ENCODE peak calls at places on chromosomes 4 and X, in eight cellular contexts. One of them, this sample, is unnamed.

GRCh38 chr4:39435875-39436563 is 22.7 kb downstream of the RPL9 start:
- DNase-seq in stomach: no peak
- DNase-seq in tibial nerve: no peak
- DNase-seq in IMR-90: no peak
- DNase-seq in WERI-Rb-1: no peak
- DNase-seq in left lung: no peak
- DNase-seq in neural crest cell: no peak
- DNase-seq in choroid plexus epithelial cell: peak
- DNase-seq in this sample: peak

GRCh38 chr4:88341227-88342192 is 37.1 kb upstream of the HERC6 start:
- DNase-seq in stomach: no peak
- DNase-seq in tibial nerve: no peak
- DNase-seq in IMR-90: peak
- DNase-seq in WERI-Rb-1: no peak
- DNase-seq in left lung: no peak
- DNase-seq in neural crest cell: no peak
- DNase-seq in choroid plexus epithelial cell: peak
- DNase-seq in this sample: peak

GRCh38 chr4:121484633-121485032 is 103.8 kb upstream of the QRFPR start:
- DNase-seq in stomach: peak
- DNase-seq in tibial nerve: peak
- DNase-seq in IMR-90: peak
- DNase-seq in WERI-Rb-1: peak
- DNase-seq in left lung: no peak
- DNase-seq in neural crest cell: no peak
- DNase-seq in choroid plexus epithelial cell: peak
- DNase-seq in this sample: peak

GRCh38 chr4:129043523-129043922 is 49.8 kb downstream of the SCLT1 start:
- DNase-seq in stomach: no peak
- DNase-seq in tibial nerve: no peak
- DNase-seq in IMR-90: peak
- DNase-seq in WERI-Rb-1: no peak
- DNase-seq in left lung: no peak
- DNase-seq in neural crest cell: no peak
- DNase-seq in choroid plexus epithelial cell: peak
- DNase-seq in this sample: peak

GRCh38 chrX:15816886-15817285 is 26.6 kb downstream of the ZRSR2 start:
- DNase-seq in stomach: no peak
- DNase-seq in tibial nerve: no peak
- DNase-seq in IMR-90: no peak
- DNase-seq in WERI-Rb-1: no peak
- DNase-seq in left lung: no peak
- DNase-seq in neural crest cell: no peak
- DNase-seq in choroid plexus epithelial cell: no peak
- DNase-seq in this sample: no peak

GRCh38 chrX:97692575-97692974 is 808.9 kb downstream of the RPA4 start:
- DNase-seq in stomach: no peak
- DNase-seq in tibial nerve: no peak
- DNase-seq in IMR-90: no peak
- DNase-seq in WERI-Rb-1: no peak
- DNase-seq in left lung: no peak
- DNase-seq in neural crest cell: no peak
- DNase-seq in choroid plexus epithelial cell: no peak
- DNase-seq in this sample: no peak

GRCh38 chr4:14054391-14054790 is 426.9 kb upstream of the BOD1L1 start:
- DNase-seq in stomach: no peak
- DNase-seq in tibial nerve: no peak
- DNase-seq in IMR-90: no peak
- DNase-seq in WERI-Rb-1: no peak
- DNase-seq in left lung: no peak
- DNase-seq in neural crest cell: no peak
- DNase-seq in choroid plexus epithelial cell: no peak
- DNase-seq in this sample: peak

GRCh38 chr4:51895816-51896408 is 53.0 kb downstream of the DCUN1D4 start:
- DNase-seq in stomach: peak
- DNase-seq in tibial nerve: peak
- DNase-seq in IMR-90: peak
- DNase-seq in WERI-Rb-1: peak
- DNase-seq in left lung: no peak
- DNase-seq in neural crest cell: peak
- DNase-seq in choroid plexus epithelial cell: peak
- DNase-seq in this sample: peak

GRCh38 chr4:151409470-151410313 is 716 bp downstream of the FHIP1A start:
- DNase-seq in stomach: peak
- DNase-seq in tibial nerve: no peak
- DNase-seq in IMR-90: no peak
- DNase-seq in WERI-Rb-1: no peak
- DNase-seq in left lung: peak
- DNase-seq in neural crest cell: no peak
- DNase-seq in choroid plexus epithelial cell: peak
- DNase-seq in this sample: no peak

GRCh38 chr4:183905593-183906485 is 732 bp downstream of the STOX2 start:
- DNase-seq in stomach: peak
- DNase-seq in tibial nerve: peak
- DNase-seq in IMR-90: peak
- DNase-seq in WERI-Rb-1: peak
- DNase-seq in left lung: peak
- DNase-seq in neural crest cell: peak
- DNase-seq in choroid plexus epithelial cell: peak
- DNase-seq in this sample: peak

GRCh38 chrX:50081282-50081955 is 119.4 kb downstream of the AKAP4 start:
- DNase-seq in stomach: peak
- DNase-seq in tibial nerve: no peak
- DNase-seq in IMR-90: peak
- DNase-seq in WERI-Rb-1: peak
- DNase-seq in left lung: peak
- DNase-seq in neural crest cell: no peak
- DNase-seq in choroid plexus epithelial cell: peak
- DNase-seq in this sample: peak

GRCh38 chr4:183492791-183493221 is 12.1 kb upstream of the ING2 start:
- DNase-seq in stomach: no peak
- DNase-seq in tibial nerve: no peak
- DNase-seq in IMR-90: peak
- DNase-seq in WERI-Rb-1: no peak
- DNase-seq in left lung: no peak
- DNase-seq in neural crest cell: no peak
- DNase-seq in choroid plexus epithelial cell: peak
- DNase-seq in this sample: peak

GRCh38 chr4:158255727-158256324 is 45.5 kb downstream of the TMEM144 start:
- DNase-seq in stomach: no peak
- DNase-seq in tibial nerve: peak
- DNase-seq in IMR-90: peak
- DNase-seq in WERI-Rb-1: no peak
- DNase-seq in left lung: no peak
- DNase-seq in neural crest cell: no peak
- DNase-seq in choroid plexus epithelial cell: peak
- DNase-seq in this sample: peak

GRCh38 chr4:5142726-5143125 is 91.4 kb downstream of the STK32B start:
- DNase-seq in stomach: peak
- DNase-seq in tibial nerve: peak
- DNase-seq in IMR-90: peak
- DNase-seq in WERI-Rb-1: peak
- DNase-seq in left lung: no peak
- DNase-seq in neural crest cell: no peak
- DNase-seq in choroid plexus epithelial cell: peak
- DNase-seq in this sample: peak

GRCh38 chrX:12949927-12950656 is 24.8 kb upstream of the TMSB4X start:
- DNase-seq in stomach: peak
- DNase-seq in tibial nerve: peak
- DNase-seq in IMR-90: peak
- DNase-seq in WERI-Rb-1: no peak
- DNase-seq in left lung: peak
- DNase-seq in neural crest cell: no peak
- DNase-seq in choroid plexus epithelial cell: peak
- DNase-seq in this sample: peak

GRCh38 chr4:170716868-170717267 is 627.1 kb upstream of the AADAT start:
- DNase-seq in stomach: no peak
- DNase-seq in tibial nerve: no peak
- DNase-seq in IMR-90: no peak
- DNase-seq in WERI-Rb-1: no peak
- DNase-seq in left lung: no peak
- DNase-seq in neural crest cell: no peak
- DNase-seq in choroid plexus epithelial cell: peak
- DNase-seq in this sample: peak

GRCh38 chr4:16896871-16897270 is 1.6 kb downstream of the LDB2 start:
- DNase-seq in stomach: no peak
- DNase-seq in tibial nerve: no peak
- DNase-seq in IMR-90: peak
- DNase-seq in WERI-Rb-1: no peak
- DNase-seq in left lung: no peak
- DNase-seq in neural crest cell: no peak
- DNase-seq in choroid plexus epithelial cell: peak
- DNase-seq in this sample: peak

GRCh38 chr4:95606739-95607138 is 58.0 kb upstream of the UNC5C start:
- DNase-seq in stomach: no peak
- DNase-seq in tibial nerve: no peak
- DNase-seq in IMR-90: no peak
- DNase-seq in WERI-Rb-1: no peak
- DNase-seq in left lung: no peak
- DNase-seq in neural crest cell: no peak
- DNase-seq in choroid plexus epithelial cell: no peak
- DNase-seq in this sample: no peak

GRCh38 chr4:21763865-21764264 is 184.7 kb downstream of the KCNIP4 start:
- DNase-seq in stomach: no peak
- DNase-seq in tibial nerve: no peak
- DNase-seq in IMR-90: no peak
- DNase-seq in WERI-Rb-1: no peak
- DNase-seq in left lung: no peak
- DNase-seq in neural crest cell: no peak
- DNase-seq in choroid plexus epithelial cell: no peak
- DNase-seq in this sample: no peak

GRCh38 chr4:21769404-21770147 is 179.0 kb downstream of the KCNIP4 start:
- DNase-seq in stomach: no peak
- DNase-seq in tibial nerve: no peak
- DNase-seq in IMR-90: peak
- DNase-seq in WERI-Rb-1: no peak
- DNase-seq in left lung: no peak
- DNase-seq in neural crest cell: no peak
- DNase-seq in choroid plexus epithelial cell: peak
- DNase-seq in this sample: peak

GRCh38 chr4:21768349-21769310 is 179.9 kb downstream of the KCNIP4 start:
- DNase-seq in stomach: no peak
- DNase-seq in tibial nerve: no peak
- DNase-seq in IMR-90: peak
- DNase-seq in WERI-Rb-1: no peak
- DNase-seq in left lung: no peak
- DNase-seq in neural crest cell: peak
- DNase-seq in choroid plexus epithelial cell: peak
- DNase-seq in this sample: peak

DNA sequence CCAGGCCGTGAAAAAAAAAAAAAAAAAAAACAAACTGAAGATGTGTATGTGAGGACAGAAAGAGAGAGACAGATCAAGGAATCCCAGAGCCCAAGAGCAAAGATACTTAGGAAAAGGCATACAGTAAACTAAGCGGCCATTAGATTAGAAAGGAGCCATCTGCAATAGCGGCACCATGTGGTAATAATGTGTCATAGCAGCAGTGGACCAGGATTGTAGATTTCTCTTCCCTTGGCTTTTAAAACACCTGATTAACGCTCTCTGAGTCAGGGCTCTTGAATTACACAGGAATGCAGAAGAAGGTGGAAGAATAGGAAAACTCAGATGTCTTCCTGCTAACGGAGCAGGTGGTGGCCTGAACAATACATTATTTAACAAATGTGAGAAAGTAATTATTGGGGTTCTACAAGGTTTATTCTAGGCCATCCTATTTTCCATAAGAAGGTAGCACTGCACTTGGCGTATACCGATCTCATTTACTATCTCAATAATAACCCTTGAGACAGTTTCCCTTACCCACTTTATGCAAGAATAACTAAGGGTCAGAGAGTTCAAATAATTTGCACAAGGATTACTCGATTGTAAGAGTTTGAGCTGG is 182.7 kb downstream of the KCNIP4 start:
- DNase-seq in stomach: peak
- DNase-seq in tibial nerve: peak
- DNase-seq in IMR-90: peak
- DNase-seq in WERI-Rb-1: peak
- DNase-seq in left lung: no peak
- DNase-seq in neural crest cell: peak
- DNase-seq in choroid plexus epithelial cell: peak
- DNase-seq in this sample: peak
- TF ChIP-seq CTCF in stomach: peak
- TF ChIP-seq CTCF in tibial nerve: peak
- TF ChIP-seq CTCF in IMR-90: peak
- TF ChIP-seq CTCF in WERI-Rb-1: peak
- TF ChIP-seq CTCF in left lung: peak
- TF ChIP-seq CTCF in neural crest cell: peak
- TF ChIP-seq CTCF in choroid plexus epithelial cell: peak
- TF ChIP-seq CTCF in this sample: peak

GRCh38 chr4:168787334-168787733 is 222.7 kb downstream of the CBR4 start:
- DNase-seq in stomach: no peak
- DNase-seq in tibial nerve: no peak
- DNase-seq in IMR-90: no peak
- DNase-seq in WERI-Rb-1: no peak
- DNase-seq in left lung: no peak
- DNase-seq in neural crest cell: no peak
- DNase-seq in choroid plexus epithelial cell: no peak
- DNase-seq in this sample: no peak
- TF ChIP-seq CTCF in stomach: no peak
- TF ChIP-seq CTCF in tibial nerve: no peak
- TF ChIP-seq CTCF in IMR-90: no peak
- TF ChIP-seq CTCF in WERI-Rb-1: no peak
- TF ChIP-seq CTCF in left lung: no peak
- TF ChIP-seq CTCF in neural crest cell: no peak
- TF ChIP-seq CTCF in choroid plexus epithelial cell: no peak
- TF ChIP-seq CTCF in this sample: no peak

DNA sequence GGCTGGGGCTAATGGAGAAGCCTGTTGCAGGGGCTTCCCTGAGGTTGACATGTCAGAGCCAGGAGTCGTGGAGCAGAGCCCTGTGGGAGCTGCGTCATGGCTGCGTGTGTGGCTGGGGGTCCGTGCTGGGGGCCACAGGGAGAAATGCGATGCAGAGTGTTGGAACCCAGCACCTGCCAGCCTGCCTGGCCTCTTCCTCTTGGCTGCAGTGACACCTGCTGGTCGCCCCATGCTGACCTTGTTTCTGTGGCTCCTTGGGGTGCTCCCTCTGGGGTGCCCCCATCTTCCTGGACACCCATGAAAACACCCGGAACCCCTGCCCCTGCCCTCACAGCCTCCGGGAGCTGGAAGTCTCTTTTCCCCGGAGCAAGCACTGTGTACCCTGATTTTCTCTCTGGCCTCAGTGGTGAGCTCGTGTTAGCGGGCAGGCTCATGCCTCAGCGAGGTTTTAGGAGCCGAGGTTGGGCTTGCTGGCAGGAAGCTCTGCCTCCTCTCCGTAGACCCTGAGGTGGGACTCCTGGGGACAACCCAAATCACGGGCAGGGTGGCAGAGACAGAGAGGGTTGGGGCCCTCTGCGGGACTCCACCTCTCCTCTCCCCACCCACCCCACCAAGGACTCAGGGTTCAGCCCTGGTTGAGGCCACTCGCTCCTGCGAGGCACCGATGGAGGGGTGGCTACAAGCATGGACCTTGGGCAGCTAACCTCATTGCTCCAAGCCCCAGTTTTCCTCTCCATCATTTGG is 103.8 kb downstream of the SORCS2 start:
- DNase-seq in stomach: no peak
- DNase-seq in tibial nerve: peak
- DNase-seq in IMR-90: peak
- DNase-seq in WERI-Rb-1: peak
- DNase-seq in left lung: peak
- DNase-seq in neural crest cell: no peak
- DNase-seq in choroid plexus epithelial cell: peak
- DNase-seq in this sample: peak
- TF ChIP-seq CTCF in stomach: peak
- TF ChIP-seq CTCF in tibial nerve: peak
- TF ChIP-seq CTCF in IMR-90: peak
- TF ChIP-seq CTCF in WERI-Rb-1: peak
- TF ChIP-seq CTCF in left lung: peak
- TF ChIP-seq CTCF in neural crest cell: peak
- TF ChIP-seq CTCF in choroid plexus epithelial cell: peak
- TF ChIP-seq CTCF in this sample: peak

GRCh38 chr4:154626793-154627484 is 14.5 kb upstream of the FGG start:
- DNase-seq in stomach: peak
- DNase-seq in tibial nerve: peak
- DNase-seq in IMR-90: peak
- DNase-seq in WERI-Rb-1: peak
- DNase-seq in left lung: peak
- DNase-seq in neural crest cell: peak
- DNase-seq in choroid plexus epithelial cell: peak
- DNase-seq in this sample: peak
- TF ChIP-seq CTCF in stomach: peak
- TF ChIP-seq CTCF in tibial nerve: peak
- TF ChIP-seq CTCF in IMR-90: peak
- TF ChIP-seq CTCF in WERI-Rb-1: peak
- TF ChIP-seq CTCF in left lung: peak
- TF ChIP-seq CTCF in neural crest cell: peak
- TF ChIP-seq CTCF in choroid plexus epithelial cell: peak
- TF ChIP-seq CTCF in this sample: peak